ENCODE peak calls at places on chromosomes 4 and X, in ten cellular contexts. V is CD8-positive, alpha-beta T cell; Z is Panc1; F is hepatocyte; Y is colonic mucosa; U is MM.1S; I is cardiac muscle cell; B is right cardiac atrium; P is psoas muscle; A is effector memory CD4-positive, alpha-beta T cell. C is an unnamed sample.

GRCh38 chrX:97399400-97399799 is 515.7 kb downstream of the RPA4 start:
- DNase-seq in V (no peak), F (no peak), B (no peak), I (no peak), Y (no peak), A (no peak), Z (no peak), P (no peak), U (peak; percentile 86), C (no peak)

GRCh38 chrX:110733166-110733565 is 62.5 kb downstream of the CHRDL1 start:
- DNase-seq in Y (no peak), V (no peak), I (no peak), A (no peak), P (no peak), B (no peak), Z (no peak), F (no peak), U (no peak), C (no peak)

GRCh38 chr4:176340871-176341685 is 21.3 kb downstream of the SPCS3 start:
- DNase-seq in P (no peak), Z (no peak), U (peak; percentile 36), V (no peak), F (peak; percentile 56), B (no peak), I (peak; percentile 52), A (no peak), Y (no peak), C (no peak)

GRCh38 chr4:43709443-43709842 is 739.2 kb downstream of the KCTD8 start:
- DNase-seq in Z (no peak), A (no peak), I (no peak), B (no peak), V (no peak), Y (no peak), F (no peak), U (no peak), P (no peak), C (no peak)

GRCh38 chr4:177901786-177902185 is 459.5 kb upstream of the AGA start:
- DNase-seq in I (no peak), A (no peak), Z (no peak), F (no peak), V (no peak), U (no peak), P (no peak), Y (no peak), B (no peak), C (no peak)

GRCh38 chrX:34341258-34341657 is 209.1 kb upstream of the FAM47A start:
- DNase-seq in F (peak; percentile 7), Y (no peak), A (no peak), I (peak; percentile 36), Z (no peak), V (no peak), B (no peak), U (no peak), P (no peak), C (no peak)

GRCh38 chr4:5858020-5858769 is 34.7 kb downstream of the CRMP1 start:
- DNase-seq in Z (no peak), U (no peak), Y (no peak), I (no peak), A (no peak), V (no peak), B (no peak), P (no peak), F (no peak), C (no peak)

GRCh38 chrX:72045141-72045540 is 86.6 kb downstream of the RTL5 start:
- DNase-seq in U (no peak), P (no peak), Z (no peak), V (no peak), I (no peak), Y (no peak), A (no peak), B (no peak), F (no peak), C (no peak)

GRCh38 chr4:60790608-60791007 is 409.5 kb upstream of the ADGRL3 start:
- DNase-seq in B (no peak), Z (no peak), Y (no peak), I (no peak), F (no peak), P (no peak), V (no peak), A (no peak), U (no peak), C (no peak)

GRCh38 chrX:112874614-112875013 is 34.0 kb upstream of the AMOT start:
- DNase-seq in F (no peak), Y (no peak), B (no peak), P (no peak), V (no peak), U (peak; percentile 48), I (no peak), Z (no peak), A (no peak), C (no peak)

GRCh38 chr4:2141762-2142520 is 82.8 kb downstream of the NAT8L start:
- DNase-seq in A (no peak), Y (no peak), B (no peak), I (no peak), V (no peak), U (no peak), P (no peak), Z (no peak), F (no peak), C (no peak)

GRCh38 chrX:65985922-65986588 is 53.8 kb downstream of the VSIG4 start:
- DNase-seq in I (peak; percentile 69), V (peak; percentile 37), P (no peak), F (peak; percentile 69), U (peak; percentile 76), A (peak; percentile 27), B (peak; percentile 17), Y (peak; percentile 48), Z (peak; percentile 24), C (peak; percentile 12)

GRCh38 chr4:52037730-52038108 is 380 bp downstream of the SGCB start:
- DNase-seq in Y (peak; percentile 33), I (peak; percentile 75), F (no peak), P (peak; percentile 33), V (no peak), U (peak; percentile 41), A (no peak), Z (no peak), B (peak; percentile 44), C (peak; percentile 21)

GRCh38 chr4:155659168-155659567 is 7.5 kb upstream of the GUCY1A1 start:
- DNase-seq in P (no peak), U (peak; percentile 35), I (no peak), F (no peak), A (no peak), Y (no peak), B (no peak), V (no peak), Z (no peak), C (no peak)
- H3K27ac ChIP-seq in P (no peak overlapping the region), U (peak overlapping the region; percentile 47), I (no peak overlapping the region), F (no peak overlapping the region), A (no peak overlapping the region), Y (no peak overlapping the region), B (no peak overlapping the region), V (no peak overlapping the region), Z (no peak overlapping the region), C (peak overlapping the region; percentile 45)

GRCh38 chrX:25017667-25018247 is 2.0 kb upstream of the ARX start:
- DNase-seq in U (no peak), F (no peak), P (no peak), B (no peak), Z (no peak), I (peak; percentile 58), V (no peak), A (no peak), Y (no peak), C (no peak)
- H3K27ac ChIP-seq in U (no peak overlapping the region), F (no peak overlapping the region), P (no peak overlapping the region), B (no peak overlapping the region), Z (no peak overlapping the region), I (no peak overlapping the region), V (no peak overlapping the region), A (no peak overlapping the region), Y (no peak overlapping the region), C (no peak overlapping the region)

GRCh38 chrX:129497146-129497805 is 26.0 kb downstream of the SMARCA1 start:
- DNase-seq in Z (no peak), U (no peak), P (no peak), A (no peak), I (no peak), V (no peak), Y (no peak), B (no peak), F (no peak), C (no peak)
- H3K27ac ChIP-seq in Z (no peak overlapping the region), U (no peak overlapping the region), P (no peak overlapping the region), A (no peak overlapping the region), I (no peak overlapping the region), V (no peak overlapping the region), Y (no peak overlapping the region), B (no peak overlapping the region), F (no peak overlapping the region), C (no peak overlapping the region)

GRCh38 chr4:110480741-110481271 is 4.9 kb downstream of the ENPEP start:
- DNase-seq in V (no peak), F (no peak), U (no peak), Z (no peak), A (no peak), B (no peak), I (no peak), Y (no peak), P (no peak), C (no peak)
- H3K27ac ChIP-seq in V (no peak overlapping the region), F (no peak overlapping the region), U (no peak overlapping the region), Z (no peak overlapping the region), A (no peak overlapping the region), B (no peak overlapping the region), I (no peak overlapping the region), Y (no peak overlapping the region), P (peak overlapping the region; percentile 44), C (no peak overlapping the region)

DNA sequence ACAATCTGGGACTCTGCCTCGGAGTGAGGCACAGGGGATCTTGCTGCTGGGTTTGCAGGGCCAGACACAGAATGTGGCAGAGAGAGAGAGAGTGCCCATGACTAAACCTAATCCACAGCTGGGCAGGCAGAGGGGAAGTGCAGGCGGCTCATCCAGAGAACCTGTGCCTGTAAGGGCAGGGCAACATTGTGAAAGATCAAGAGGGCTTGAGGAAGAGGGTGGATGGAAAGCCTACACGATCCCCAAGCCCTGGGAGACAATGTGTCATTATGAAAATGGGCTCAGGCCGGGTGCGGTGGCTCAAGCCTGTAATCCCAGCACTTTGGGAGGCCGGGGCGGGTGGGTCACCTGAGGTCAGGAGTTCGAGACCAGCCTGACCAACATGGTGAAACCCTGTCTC is 40.6 kb upstream of the TENM3 start:
- DNase-seq in A (no peak), I (no peak), P (no peak), F (no peak), Z (no peak), U (no peak), B (no peak), V (no peak), Y (no peak), C (no peak)
- H3K27ac ChIP-seq in A (no peak overlapping the region), I (no peak overlapping the region), P (no peak overlapping the region), F (no peak overlapping the region), Z (no peak overlapping the region), U (no peak overlapping the region), B (no peak overlapping the region), V (no peak overlapping the region), Y (no peak overlapping the region), C (no peak overlapping the region)

GRCh38 chr4:76792418-76792817 is 105.5 kb downstream of the SOWAHB start:
- DNase-seq in F (no peak), B (no peak), Y (no peak), P (no peak), V (no peak), U (no peak), A (no peak), Z (no peak), I (no peak), C (no peak)
- H3K27ac ChIP-seq in F (no peak overlapping the region), B (no peak overlapping the region), Y (no peak overlapping the region), P (no peak overlapping the region), V (no peak overlapping the region), U (no peak overlapping the region), A (no peak overlapping the region), Z (no peak overlapping the region), I (no peak overlapping the region), C (no peak overlapping the region)

C was measured in transverse colon.